ENCODE peak calls at places on chromosomes 3 and 15, in ten cellular contexts. Y, O, M, P, A, E, B, L, Q and F are unnamed samples.

GRCh38 chr3:4693620-4694019 is 200.5 kb downstream of the ITPR1 start:
- DNase-seq in O (no peak), P (no peak), Q (no peak), Y (no peak), E (no peak), B (no peak), A (no peak), M (no peak), L (no peak), F (no peak)

GRCh38 chr15:74651251-74651741 is 35.7 kb downstream of the CLK3 start:
- DNase-seq in M (no peak), A (no peak), Y (no peak), O (no peak), P (no peak), Q (no peak), B (no peak), E (no peak), L (peak), F (peak)

GRCh38 chr15:25678498-25678865 is 184.6 kb downstream of the ATP10A start:
- DNase-seq in P (no peak), L (no peak), E (no peak), M (no peak), A (no peak), O (no peak), Q (no peak), Y (no peak), B (no peak), F (no peak)

GRCh38 chr15:44713006-44713966 is 2.0 kb downstream of the B2M start:
- DNase-seq in M (no peak), Q (no peak), O (peak), B (no peak), A (no peak), L (peak), E (no peak), Y (no peak), P (no peak), F (no peak)

GRCh38 chr3:171646357-171647133 is 163.7 kb downstream of the PLD1 start:
- DNase-seq in A (peak), Q (no peak), O (peak), E (peak), M (no peak), Y (no peak), L (peak), B (no peak), P (no peak), F (no peak)

GRCh38 chr3:40104441-40104840 is 205.1 kb upstream of the EIF1B start:
- DNase-seq in A (no peak), Q (no peak), O (no peak), L (no peak), M (no peak), B (no peak), Y (no peak), P (no peak), E (no peak), F (no peak)

GRCh38 chr15:38670142-38671002 is 105.8 kb upstream of the RASGRP1 start:
- DNase-seq in Q (no peak), M (no peak), E (no peak), A (no peak), P (no peak), B (no peak), Y (no peak), O (no peak), L (no peak), F (no peak)

GRCh38 chr3:65732060-65732933 is 306.4 kb downstream of the MAGI1 start:
- DNase-seq in Y (no peak), M (no peak), L (peak), P (no peak), O (peak), Q (peak), B (peak), E (peak), A (peak), F (peak)

GRCh38 chr3:108404409-108404808 is 106.0 kb downstream of the MYH15 start:
- DNase-seq in B (no peak), E (no peak), Q (no peak), A (peak), M (no peak), L (peak), Y (no peak), O (no peak), P (no peak), F (no peak)

GRCh38 chr3:132726341-132726823 is 4.2 kb upstream of the NPHP3 start:
- DNase-seq in A (peak), Q (no peak), Y (no peak), O (no peak), M (no peak), P (no peak), L (peak), E (no peak), B (no peak), F (no peak)

GRCh38 chr3:113258311-113258710 is 47.0 kb downstream of the BOC start:
- DNase-seq in O (no peak), M (no peak), A (no peak), Q (no peak), E (no peak), L (no peak), Y (no peak), B (no peak), P (no peak), F (no peak)

GRCh38 chr3:43866529-43867353 is 176.0 kb downstream of the ABHD5 start:
- DNase-seq in B (no peak), P (no peak), Y (no peak), L (peak), A (no peak), O (peak), E (no peak), M (no peak), Q (peak), F (peak)

GRCh38 chr3:149442845-149443544 is 31.5 kb upstream of the TM4SF4 start:
- DNase-seq in Q (no peak), E (peak), B (no peak), M (no peak), P (no peak), L (peak), A (no peak), Y (no peak), O (peak), F (peak)

GRCh38 chr3:122587572-122587971 is 10.1 kb downstream of the PARP15 start:
- DNase-seq in L (no peak), O (no peak), B (no peak), E (no peak), Q (no peak), P (no peak), M (no peak), A (no peak), Y (no peak), F (no peak)

GRCh38 chr15:83014205-83014653 is 2.8 kb upstream of the C15orf40 start:
- DNase-seq in M (no peak), E (no peak), Y (no peak), Q (no peak), O (no peak), L (no peak), B (no peak), A (no peak), P (no peak), F (no peak)

GRCh38 chr15:67130673-67131601 is 65.5 kb downstream of the SMAD3 start:
- DNase-seq in Y (no peak), O (no peak), M (no peak), P (peak), E (no peak), L (peak), Q (no peak), A (no peak), B (no peak), F (no peak)

GRCh38 chr3:128523591-128523990 is 30.6 kb upstream of the GATA2 start:
- DNase-seq in M (no peak), Q (no peak), E (no peak), O (no peak), L (no peak), B (no peak), A (no peak), P (no peak), Y (no peak), F (no peak)

GRCh38 chr3:17983106-17983505 is 240.7 kb upstream of the TBC1D5 start:
- DNase-seq in Y (no peak), B (no peak), E (no peak), L (no peak), A (no peak), M (no peak), Q (no peak), P (no peak), O (no peak), F (no peak)

GRCh38 chr15:64842099-64842940 is 605 bp downstream of the PLEKHO2 start:
- DNase-seq in O (no peak), A (peak), P (no peak), L (peak), Y (no peak), B (peak), Q (no peak), M (no peak), E (no peak), F (no peak)

GRCh38 chr3:168801792-168802191 is 706.1 kb upstream of the GOLIM4 start:
- DNase-seq in B (no peak), M (no peak), Y (no peak), L (peak), A (no peak), Q (peak), O (peak), P (no peak), E (no peak), F (no peak)

GRCh38 chr15:88218557-88219214 is 37.9 kb downstream of the NTRK3 start:
- DNase-seq in E (no peak), B (no peak), P (no peak), O (no peak), A (no peak), L (no peak), Q (no peak), M (no peak), Y (no peak), F (no peak)

GRCh38 chr15:51735611-51736010 is 1.8 kb downstream of the LYSMD2 start:
- DNase-seq in P (no peak), B (no peak), M (no peak), Q (no peak), E (no peak), L (no peak), A (no peak), O (no peak), Y (no peak), F (no peak)

GRCh38 chr3:184235381-184236032 is 6.1 kb downstream of the VWA5B2 start:
- DNase-seq in P (no peak), A (no peak), Y (no peak), E (no peak), B (no peak), M (peak), L (no peak), O (peak), Q (no peak), F (no peak)

GRCh38 chr3:68032219-68032618 is 377.8 kb upstream of the SUCLG2 start:
- DNase-seq in E (no peak), Q (no peak), P (no peak), O (no peak), B (no peak), L (no peak), A (no peak), Y (no peak), M (no peak), F (no peak)

GRCh38 chr15:55108858-55109518 is 87.8 kb downstream of the RSL24D1 start:
- DNase-seq in P (peak), L (peak), E (peak), A (peak), Y (peak), O (peak), Q (peak), M (peak), B (peak), F (peak)

GRCh38 chr3:102332205-102332604 is 102.6 kb upstream of the ZPLD1 start:
- DNase-seq in M (no peak), O (no peak), B (no peak), Y (no peak), Q (no peak), A (no peak), P (no peak), E (no peak), L (peak), F (no peak)

GRCh38 chr15:52228928-52229327 is 37.7 kb upstream of the GNB5 start:
- DNase-seq in P (no peak), E (no peak), O (no peak), B (peak), Y (no peak), Q (peak), L (peak), A (no peak), M (peak), F (peak)

GRCh38 chr3:193929373-193929772 is 206.6 kb upstream of the HES1 start:
- DNase-seq in Y (no peak), M (no peak), L (no peak), A (no peak), E (no peak), Q (no peak), B (no peak), P (no peak), O (no peak), F (no peak)

GRCh38 chr15:68554716-68555347 is 24.0 kb upstream of the CORO2B start:
- DNase-seq in E (no peak), Y (no peak), M (no peak), L (no peak), P (no peak), B (no peak), O (no peak), Q (no peak), A (no peak), F (no peak)

GRCh38 chr15:68553994-68554715 is 24.6 kb upstream of the CORO2B start:
- DNase-seq in A (peak), E (peak), Y (peak), Q (peak), P (no peak), M (no peak), B (peak), O (peak), L (peak), F (peak)

GRCh38 chr15:68552773-68553172 is 26.0 kb upstream of the CORO2B start:
- DNase-seq in L (peak), B (no peak), E (no peak), A (no peak), P (no peak), Q (peak), O (peak), M (no peak), Y (peak), F (no peak)

GRCh38 chr15:68552344-68552743 is 26.4 kb upstream of the CORO2B start:
- DNase-seq in O (no peak), L (no peak), B (no peak), E (no peak), M (no peak), A (no peak), Q (no peak), Y (no peak), P (no peak), F (no peak)

GRCh38 chr15:68553594-68553993 is 25.2 kb upstream of the CORO2B start:
- DNase-seq in P (no peak), M (no peak), Y (no peak), B (no peak), E (no peak), O (no peak), Q (no peak), L (no peak), A (no peak), F (no peak)
- TF ChIP-seq CTCF in P (no peak), M (no peak), Y (no peak), B (no peak), E (no peak), O (no peak), Q (no peak), L (no peak), A (no peak), F (no peak)

GRCh38 chr3:172848910-172849309 is 98.4 kb downstream of the ECT2 start:
- DNase-seq in B (no peak), L (peak), Q (no peak), E (no peak), A (no peak), Y (no peak), O (peak), P (no peak), M (no peak), F (no peak)
- TF ChIP-seq CTCF in B (no peak), L (no peak), Q (no peak), E (no peak), A (no peak), Y (no peak), O (no peak), P (no peak), M (no peak), F (no peak)

DNA sequence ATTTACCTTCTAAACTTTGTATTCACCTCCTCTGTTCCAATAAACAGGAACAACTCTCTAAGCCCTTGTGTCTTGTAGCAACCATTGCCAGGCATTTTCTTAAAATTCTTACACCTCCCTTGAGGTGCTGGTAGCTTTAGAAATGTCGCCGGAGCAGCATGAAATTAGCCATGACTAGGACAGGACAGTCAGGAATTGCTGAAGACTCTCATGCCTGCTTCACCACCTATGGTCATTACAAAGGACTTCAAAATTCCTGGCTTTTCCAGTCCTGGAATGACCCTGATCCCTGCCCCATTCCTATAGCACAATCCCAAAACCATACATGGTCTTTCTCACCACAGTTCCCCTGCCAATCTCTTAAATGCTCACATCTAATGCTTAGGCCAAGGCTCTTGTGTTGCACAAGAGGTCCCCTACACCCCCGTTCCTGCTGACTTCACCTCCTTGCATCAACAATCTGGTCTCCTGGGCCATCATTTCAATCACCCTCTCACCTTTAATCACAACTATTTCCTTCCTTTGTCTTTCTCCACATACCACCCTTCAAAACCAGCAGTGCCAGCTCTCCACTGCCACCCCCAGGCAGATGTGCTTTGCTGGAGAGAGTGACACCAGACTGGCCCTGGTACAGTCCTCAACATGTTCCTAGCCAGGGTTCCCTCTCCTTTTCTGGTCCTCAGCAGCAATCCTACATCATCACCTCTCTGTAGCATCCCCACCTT is 113.2 kb upstream of the TJP1 start:
- DNase-seq in O (no peak), P (no peak), A (no peak), B (no peak), M (no peak), E (no peak), Q (no peak), Y (no peak), L (peak), F (peak)
- TF ChIP-seq CTCF in O (peak), P (no peak), A (no peak), B (no peak), M (no peak), E (no peak), Q (peak), Y (no peak), L (no peak), F (no peak)

DNA sequence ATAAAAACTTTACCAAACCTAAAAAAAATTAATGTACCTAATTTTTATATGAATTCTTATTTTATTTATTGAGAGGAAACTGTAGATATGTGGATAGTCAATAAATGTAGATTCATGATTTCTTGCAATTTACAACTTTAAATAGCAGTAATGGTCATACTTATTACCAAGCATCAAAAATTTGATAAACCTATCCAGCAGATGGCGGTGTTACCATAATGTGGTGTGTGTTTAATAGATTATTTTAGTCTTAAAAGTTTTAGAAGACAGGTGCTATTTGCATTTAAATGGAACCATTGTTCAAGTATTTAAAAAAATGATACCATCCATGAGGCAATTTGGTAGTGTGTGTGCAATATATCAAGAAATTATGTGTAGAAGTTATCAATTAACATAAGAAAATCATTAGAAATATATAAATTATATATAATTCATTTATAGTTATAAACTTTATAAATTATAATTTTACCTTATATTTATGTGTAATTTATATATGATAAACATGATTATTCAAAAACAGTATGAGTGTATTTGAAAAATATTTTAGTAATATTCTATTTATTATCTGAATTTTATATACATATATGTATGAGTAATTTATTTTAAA is 176.0 kb upstream of the BCHE start:
- DNase-seq in A (peak), M (no peak), O (peak), L (peak), B (peak), Q (peak), P (no peak), E (no peak), Y (no peak), F (peak)
- TF ChIP-seq CTCF in A (peak), M (no peak), O (peak), L (peak), B (peak), Q (peak), P (no peak), E (no peak), Y (peak), F (peak)